ENCODE peak calls at places on chromosomes 16 and 17, in five cellular contexts. One of them, this sample, is unnamed.

GRCh38 chr17:59381716-59382570 is 50.5 kb downstream of the YPEL2 start:
- DNase-seq in HT1080: no peak
- DNase-seq in AG08396: no peak
- DNase-seq in HTR-8/SVneo: no peak
- DNase-seq in T-helper 1 cell: no peak
- DNase-seq in this sample: no peak

GRCh38 chr17:80080081-80080480 is 21.3 kb upstream of the GAA start:
- DNase-seq in HTR-8/SVneo: no peak
- DNase-seq in T-helper 1 cell: no peak
- DNase-seq in HT1080: peak
- DNase-seq in AG08396: no peak
- DNase-seq in this sample: no peak

GRCh38 chr17:31515226-31515759 is 123.8 kb downstream of the RAB11FIP4 start:
- DNase-seq in HT1080: no peak
- DNase-seq in T-helper 1 cell: no peak
- DNase-seq in AG08396: no peak
- DNase-seq in HTR-8/SVneo: no peak
- DNase-seq in this sample: no peak

GRCh38 chr17:8060274-8060673 is 21.4 kb downstream of the ALOX15B start:
- DNase-seq in T-helper 1 cell: peak
- DNase-seq in AG08396: peak
- DNase-seq in HT1080: peak
- DNase-seq in HTR-8/SVneo: peak
- DNase-seq in this sample: peak

GRCh38 chr17:50323060-50323459 is 22.9 kb upstream of the XYLT2 start:
- DNase-seq in HTR-8/SVneo: no peak
- DNase-seq in AG08396: no peak
- DNase-seq in HT1080: no peak
- DNase-seq in T-helper 1 cell: no peak
- DNase-seq in this sample: no peak

GRCh38 chr17:32110596-32110995 is 31.7 kb upstream of the RHOT1 start:
- DNase-seq in T-helper 1 cell: no peak
- DNase-seq in HT1080: no peak
- DNase-seq in AG08396: no peak
- DNase-seq in HTR-8/SVneo: no peak
- DNase-seq in this sample: no peak

GRCh38 chr17:50049636-50050035 is 6.3 kb upstream of the ITGA3 start:
- DNase-seq in AG08396: no peak
- DNase-seq in T-helper 1 cell: no peak
- DNase-seq in HTR-8/SVneo: no peak
- DNase-seq in HT1080: peak
- DNase-seq in this sample: no peak

GRCh38 chr16:49464877-49465504 is 91.4 kb downstream of the C16orf78 start:
- DNase-seq in AG08396: no peak
- DNase-seq in HTR-8/SVneo: no peak
- DNase-seq in T-helper 1 cell: no peak
- DNase-seq in HT1080: no peak
- DNase-seq in this sample: no peak

GRCh38 chr17:69713815-69714214 is 299.3 kb downstream of the MAP2K6 start:
- DNase-seq in AG08396: no peak
- DNase-seq in HT1080: no peak
- DNase-seq in HTR-8/SVneo: no peak
- DNase-seq in T-helper 1 cell: no peak
- DNase-seq in this sample: no peak

GRCh38 chr17:17350491-17351355 is 47.5 kb downstream of the NT5M start:
- DNase-seq in HT1080: peak
- DNase-seq in AG08396: peak
- DNase-seq in HTR-8/SVneo: peak
- DNase-seq in T-helper 1 cell: no peak
- DNase-seq in this sample: peak

GRCh38 chr17:63095459-63095858 is 129.4 kb downstream of the TANC2 start:
- DNase-seq in T-helper 1 cell: no peak
- DNase-seq in HT1080: no peak
- DNase-seq in AG08396: no peak
- DNase-seq in HTR-8/SVneo: no peak
- DNase-seq in this sample: no peak

GRCh38 chr17:44464037-44464436 is 39.2 kb downstream of the GPATCH8 start:
- DNase-seq in T-helper 1 cell: no peak
- DNase-seq in AG08396: no peak
- DNase-seq in HT1080: no peak
- DNase-seq in HTR-8/SVneo: no peak
- DNase-seq in this sample: no peak

GRCh38 chr16:668519-669171 is 713 bp downstream of the RHOT2 start:
- DNase-seq in HTR-8/SVneo: no peak
- DNase-seq in T-helper 1 cell: no peak
- DNase-seq in AG08396: no peak
- DNase-seq in HT1080: no peak
- DNase-seq in this sample: no peak

GRCh38 chr17:49565948-49566491 is 9.7 kb upstream of the NXPH3 start:
- DNase-seq in AG08396: no peak
- DNase-seq in HT1080: no peak
- DNase-seq in HTR-8/SVneo: no peak
- DNase-seq in T-helper 1 cell: no peak
- DNase-seq in this sample: no peak

GRCh38 chr16:27174007-27174406 is 29.3 kb upstream of the KDM8 start:
- DNase-seq in HT1080: peak
- DNase-seq in AG08396: no peak
- DNase-seq in HTR-8/SVneo: no peak
- DNase-seq in T-helper 1 cell: peak
- DNase-seq in this sample: no peak

GRCh38 chr17:16988749-16989229 is 16.9 kb upstream of the TNFRSF13B start:
- DNase-seq in T-helper 1 cell: no peak
- DNase-seq in AG08396: no peak
- DNase-seq in HTR-8/SVneo: no peak
- DNase-seq in HT1080: peak
- DNase-seq in this sample: no peak

GRCh38 chr16:22670551-22670970 is 143.4 kb upstream of the HS3ST2 start:
- DNase-seq in HT1080: no peak
- DNase-seq in HTR-8/SVneo: peak
- DNase-seq in T-helper 1 cell: no peak
- DNase-seq in AG08396: peak
- DNase-seq in this sample: no peak

GRCh38 chr16:63361032-63361624 is 1324.9 kb upstream of the CDH8 start:
- DNase-seq in AG08396: peak
- DNase-seq in T-helper 1 cell: no peak
- DNase-seq in HTR-8/SVneo: peak
- DNase-seq in HT1080: peak
- DNase-seq in this sample: no peak

GRCh38 chr17:77632619-77633018 is 325.9 kb upstream of the TNRC6C start:
- DNase-seq in HT1080: no peak
- DNase-seq in T-helper 1 cell: no peak
- DNase-seq in HTR-8/SVneo: no peak
- DNase-seq in AG08396: no peak
- DNase-seq in this sample: no peak

GRCh38 chr16:90077757-90078593 is 844 bp upstream of the PRDM7 start:
- DNase-seq in HTR-8/SVneo: no peak
- DNase-seq in AG08396: no peak
- DNase-seq in HT1080: peak
- DNase-seq in T-helper 1 cell: peak
- DNase-seq in this sample: no peak

GRCh38 chr17:31313982-31314787 is at the start of gene EVI2B:
- DNase-seq in T-helper 1 cell: no peak
- DNase-seq in HT1080: peak
- DNase-seq in AG08396: no peak
- DNase-seq in HTR-8/SVneo: no peak
- DNase-seq in this sample: peak

GRCh38 chr17:33871720-33872535 is 383.2 kb upstream of the CCL2 start:
- DNase-seq in HT1080: peak
- DNase-seq in AG08396: no peak
- DNase-seq in T-helper 1 cell: no peak
- DNase-seq in HTR-8/SVneo: no peak
- DNase-seq in this sample: peak

GRCh38 chr17:48219605-48220004 is 112.0 kb downstream of the SNX11 start:
- DNase-seq in AG08396: no peak
- DNase-seq in HTR-8/SVneo: no peak
- DNase-seq in T-helper 1 cell: no peak
- DNase-seq in HT1080: no peak
- DNase-seq in this sample: no peak

GRCh38 chr16:56691885-56692284 is 9.6 kb downstream of the MT1X start:
- DNase-seq in AG08396: no peak
- DNase-seq in T-helper 1 cell: no peak
- DNase-seq in HT1080: peak
- DNase-seq in HTR-8/SVneo: peak
- DNase-seq in this sample: peak

GRCh38 chr17:2177235-2177811 is 122.4 kb downstream of the HIC1 start:
- DNase-seq in HTR-8/SVneo: no peak
- DNase-seq in HT1080: peak
- DNase-seq in T-helper 1 cell: no peak
- DNase-seq in AG08396: no peak
- DNase-seq in this sample: no peak

GRCh38 chr17:49610883-49611584 is 35.4 kb downstream of the NXPH3 start:
- DNase-seq in HTR-8/SVneo: no peak
- DNase-seq in HT1080: no peak
- DNase-seq in T-helper 1 cell: no peak
- DNase-seq in AG08396: no peak
- DNase-seq in this sample: no peak

GRCh38 chr16:89615596-89616090 is 2.2 kb downstream of the DPEP1 start:
- DNase-seq in HT1080: no peak
- DNase-seq in AG08396: peak
- DNase-seq in HTR-8/SVneo: no peak
- DNase-seq in T-helper 1 cell: no peak
- DNase-seq in this sample: no peak

GRCh38 chr17:29857823-29858222 is 72.2 kb downstream of the SSH2 start:
- DNase-seq in T-helper 1 cell: no peak
- DNase-seq in HT1080: no peak
- DNase-seq in AG08396: no peak
- DNase-seq in HTR-8/SVneo: no peak
- DNase-seq in this sample: no peak

GRCh38 chr16:5551909-5552308 is 454.3 kb upstream of the EEF2KMT start:
- DNase-seq in T-helper 1 cell: no peak
- DNase-seq in HT1080: no peak
- DNase-seq in AG08396: no peak
- DNase-seq in HTR-8/SVneo: no peak
- DNase-seq in this sample: peak

GRCh38 chr17:77245162-77245926 is 104.6 kb downstream of the SEC14L1 start:
- DNase-seq in T-helper 1 cell: no peak
- DNase-seq in HTR-8/SVneo: no peak
- DNase-seq in HT1080: no peak
- DNase-seq in AG08396: no peak
- DNase-seq in this sample: no peak

GRCh38 chr17:44781553-44782348 is 23.0 kb downstream of the ADAM11 start:
- DNase-seq in HTR-8/SVneo: no peak
- DNase-seq in AG08396: no peak
- DNase-seq in T-helper 1 cell: no peak
- DNase-seq in HT1080: no peak
- DNase-seq in this sample: no peak

GRCh38 chr16:23699100-23699499 is 13.9 kb downstream of the ERN2 start:
- DNase-seq in HT1080: no peak
- DNase-seq in AG08396: no peak
- DNase-seq in HTR-8/SVneo: no peak
- DNase-seq in T-helper 1 cell: no peak
- DNase-seq in this sample: no peak

GRCh38 chr17:2723505-2723996 is 12.0 kb upstream of the CLUH start:
- DNase-seq in AG08396: no peak
- DNase-seq in HTR-8/SVneo: no peak
- DNase-seq in T-helper 1 cell: no peak
- DNase-seq in HT1080: no peak
- DNase-seq in this sample: no peak

GRCh38 chr17:4500188-4500565 is 1.5 kb downstream of the SPNS2 start:
- DNase-seq in AG08396: no peak
- DNase-seq in T-helper 1 cell: no peak
- DNase-seq in HTR-8/SVneo: no peak
- DNase-seq in HT1080: no peak
- DNase-seq in this sample: no peak

GRCh38 chr16:5056347-5056746 is 9.4 kb downstream of the C16orf89 start:
- DNase-seq in HT1080: no peak
- DNase-seq in AG08396: peak
- DNase-seq in T-helper 1 cell: no peak
- DNase-seq in HTR-8/SVneo: no peak
- DNase-seq in this sample: peak

GRCh38 chr17:39813631-39814030 is 50.5 kb downstream of the IKZF3 start:
- DNase-seq in AG08396: no peak
- DNase-seq in HT1080: no peak
- DNase-seq in T-helper 1 cell: peak
- DNase-seq in HTR-8/SVneo: no peak
- DNase-seq in this sample: no peak

This sample was measured in MG63.